ENCODE peak calls at places on chromosomes 5 and 9, in nine cellular contexts. F is effector memory CD4-positive, alpha-beta T cell; E is cardiac fibroblast; L is HepG2; H is neural progenitor cell; R is CD4-positive, CD25-positive, alpha-beta regulatory T cell; B is PC-3; W is heart right ventricle; X is right atrium auricular region. P is an unnamed sample.

GRCh38 chr5:76724871-76725270 is 8.9 kb downstream of the F2R start:
- DNase-seq in F (no peak), E (peak; percentile 66), L (peak; percentile 46), H (no peak), R (no peak), B (no peak), W (no peak), X (no peak), P (no peak)

GRCh38 chr5:2374703-2375102 is 376.8 kb downstream of the IRX2 start:
- DNase-seq in F (no peak), E (no peak), L (no peak), H (no peak), R (no peak), B (no peak), W (no peak), X (peak; percentile 43), P (no peak)

GRCh38 chr9:89533396-89534187 is 35.7 kb upstream of the SEMA4D start:
- DNase-seq in F (no peak), E (no peak), L (no peak), H (no peak), R (no peak), B (no peak), W (no peak), X (no peak), P (no peak)

GRCh38 chr9:83219154-83219923 is 156.4 kb upstream of the RASEF start:
- DNase-seq in F (no peak), E (peak; percentile 88), L (peak; percentile 77), H (peak; percentile 88), R (no peak), B (peak; percentile 59), W (peak; percentile 87), X (peak; percentile 78), P (peak; percentile 55)

GRCh38 chr9:134217431-134218210 is 53.3 kb upstream of the RNU6ATAC start:
- DNase-seq in F (no peak), E (no peak), L (peak; percentile 70), H (peak; percentile 43), R (no peak), B (peak; percentile 14), W (no peak), X (no peak), P (peak; percentile 12)

GRCh38 chr9:72038890-72039410 is 21.5 kb downstream of the C9orf57 start:
- DNase-seq in F (peak; percentile 19), E (peak; percentile 80), L (peak; percentile 56), H (peak; percentile 86), R (peak; percentile 18), B (peak; percentile 80), W (peak; percentile 76), X (peak; percentile 80), P (peak; percentile 48)

GRCh38 chr5:117357886-117358285 is 783.3 kb upstream of the SEMA6A start:
- DNase-seq in F (no peak), E (no peak), L (no peak), H (no peak), R (no peak), B (no peak), W (no peak), X (no peak), P (no peak)

GRCh38 chr9:136765041-136765440 is 723 bp upstream of the LCN15 start:
- DNase-seq in F (no peak), E (no peak), L (peak; percentile 57), H (no peak), R (no peak), B (no peak), W (peak; percentile 46), X (no peak), P (no peak)

GRCh38 chr9:111975709-111976108 is 79.1 kb downstream of the UGCG start:
- DNase-seq in F (no peak), E (no peak), L (peak; percentile 38), H (peak; percentile 40), R (no peak), B (peak; percentile 21), W (no peak), X (no peak), P (peak; percentile 43)

GRCh38 chr5:181160144-181160754 is 12.9 kb downstream of the OR2V2 start:
- DNase-seq in F (peak; percentile 91), E (peak; percentile 54), L (no peak), H (peak; percentile 78), R (peak; percentile 85), B (peak; percentile 38), W (peak; percentile 20), X (no peak), P (peak; percentile 44)

GRCh38 chr9:87267251-87267679 is 230.4 kb upstream of the DAPK1 start:
- DNase-seq in F (no peak), E (no peak), L (no peak), H (no peak), R (no peak), B (no peak), W (peak; percentile 17), X (peak; percentile 65), P (no peak)

GRCh38 chr9:76688471-76689238 is 75.6 kb upstream of the PCA3 start:
- DNase-seq in F (no peak), E (peak; percentile 45), L (peak; percentile 67), H (no peak), R (no peak), B (no peak), W (no peak), X (no peak), P (no peak)

GRCh38 chr9:116837038-116837998 is 150.2 kb downstream of the TRIM32 start:
- DNase-seq in F (no peak), E (no peak), L (no peak), H (peak; percentile 12), R (no peak), B (peak; percentile 48), W (no peak), X (no peak), P (no peak)

GRCh38 chr9:21684831-21685362 is 117.5 kb upstream of the MTAP start:
- DNase-seq in F (no peak), E (peak; percentile 95), L (peak; percentile 57), H (no peak), R (no peak), B (peak; percentile 97), W (no peak), X (no peak), P (no peak)

DNA sequence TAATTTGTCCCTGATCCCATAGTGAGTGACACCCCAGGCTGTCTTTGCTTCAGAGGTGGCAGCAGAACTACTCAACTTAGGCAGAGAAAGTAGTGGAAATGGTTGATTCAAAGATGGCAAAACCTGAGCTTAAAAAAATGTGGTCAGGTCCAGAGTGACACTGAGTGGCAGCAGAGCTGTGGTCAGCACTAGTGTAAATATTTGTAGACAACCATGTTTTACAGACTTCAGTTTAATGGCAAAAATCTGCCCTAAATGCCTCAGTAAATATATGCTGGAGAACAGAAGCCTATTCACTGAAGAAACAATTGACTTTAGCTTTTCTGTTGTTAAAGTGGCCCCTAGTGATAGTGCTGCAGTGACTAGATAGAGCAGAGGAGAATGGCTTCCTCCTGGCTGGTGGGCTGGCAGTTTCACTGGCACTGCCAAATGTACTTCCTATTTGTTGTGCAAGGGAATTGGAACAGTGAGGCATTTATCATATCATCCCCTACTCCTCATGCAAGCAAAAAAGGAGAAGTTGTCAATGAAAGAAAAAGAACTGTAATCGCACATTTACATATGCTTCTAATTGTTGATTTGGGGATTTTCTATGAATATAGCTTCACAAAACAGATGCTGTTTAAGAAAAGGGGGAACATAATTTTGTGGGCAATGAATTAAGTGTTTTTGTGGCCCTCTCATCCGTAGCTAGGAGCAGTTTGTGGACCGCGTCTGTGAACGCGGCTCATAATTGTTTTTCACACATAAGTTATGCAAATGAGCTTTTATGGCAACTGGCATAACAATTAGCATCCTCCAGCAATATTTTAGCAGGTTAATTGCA is 12.0 kb downstream of the PBX3 start:
- DNase-seq in F (no peak), E (peak; percentile 26), L (peak; percentile 93), H (peak; percentile 45), R (no peak), B (peak; percentile 44), W (no peak), X (no peak), P (no peak)
- H3K4me3 ChIP-seq in F (no peak overlapping the region), E (no peak overlapping the region), L (no peak overlapping the region), H (peak overlapping the region; percentile 38), R (no peak overlapping the region), B (peak overlapping the region; percentile 53), W (peak overlapping the region; percentile 0), X (peak overlapping the region; percentile 29), P (no peak overlapping the region)

DNA sequence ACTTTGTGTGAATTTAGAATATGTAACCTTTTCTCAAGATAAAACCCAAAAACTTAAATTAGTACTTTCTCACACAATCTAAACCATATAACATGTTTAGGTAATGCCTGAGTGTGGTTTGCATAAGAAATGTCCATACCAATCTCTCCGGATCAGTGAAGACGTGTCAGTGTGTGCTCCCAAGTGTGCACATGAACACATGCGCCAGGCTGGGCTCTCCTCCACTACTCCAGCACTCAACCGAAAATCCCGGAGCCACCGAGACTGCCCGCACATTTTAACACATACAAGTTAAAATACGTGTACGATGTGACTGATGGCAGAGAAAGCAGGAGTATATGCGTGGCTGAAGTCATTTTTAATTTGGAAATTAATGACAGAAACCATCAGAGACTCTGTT is 658.4 kb downstream of the EFNA5 start:
- DNase-seq in F (no peak), E (no peak), L (no peak), H (no peak), R (no peak), B (peak; percentile 0), W (no peak), X (no peak), P (no peak)
- H3K4me3 ChIP-seq in F (no peak overlapping the region), E (no peak overlapping the region), L (no peak overlapping the region), H (no peak overlapping the region), R (no peak overlapping the region), B (no peak overlapping the region), W (no peak overlapping the region), X (no peak overlapping the region), P (no peak overlapping the region)

DNA sequence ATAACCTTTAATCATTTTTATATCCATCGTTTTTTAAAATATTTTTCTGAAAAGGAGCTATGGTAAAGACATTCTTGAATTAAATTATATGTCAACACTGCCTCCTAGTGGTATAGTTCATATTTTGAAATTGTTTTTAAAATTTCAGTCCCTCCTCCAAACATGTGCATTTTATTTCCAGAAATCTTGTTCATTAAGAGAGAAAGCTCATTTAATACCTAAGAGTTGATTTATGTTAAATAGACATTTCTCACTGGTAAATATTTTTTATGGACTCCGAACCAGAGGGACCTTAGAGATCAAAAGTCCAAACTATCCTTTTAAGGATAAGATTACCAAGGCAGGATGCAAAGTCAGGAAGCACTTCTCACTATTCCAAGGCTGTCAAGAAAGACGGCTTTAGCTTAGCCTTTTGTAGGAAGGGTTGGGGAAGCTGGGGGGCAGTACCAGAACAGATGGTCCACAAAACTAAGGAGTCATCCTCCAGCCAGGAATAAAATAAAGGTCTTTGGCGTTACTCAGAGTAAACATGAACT is 21.6 kb downstream of the BHMT start:
- DNase-seq in F (no peak), E (peak; percentile 76), L (peak; percentile 7), H (peak; percentile 52), R (no peak), B (peak; percentile 72), W (no peak), X (no peak), P (peak; percentile 54)
- H3K4me3 ChIP-seq in F (peak overlapping the region; percentile 1), E (no peak overlapping the region), L (peak overlapping the region; percentile 8), H (peak overlapping the region; percentile 28), R (peak overlapping the region; percentile 60), B (peak overlapping the region; percentile 53), W (peak overlapping the region; percentile 19), X (peak overlapping the region; percentile 32), P (peak overlapping the region; percentile 24)

DNA sequence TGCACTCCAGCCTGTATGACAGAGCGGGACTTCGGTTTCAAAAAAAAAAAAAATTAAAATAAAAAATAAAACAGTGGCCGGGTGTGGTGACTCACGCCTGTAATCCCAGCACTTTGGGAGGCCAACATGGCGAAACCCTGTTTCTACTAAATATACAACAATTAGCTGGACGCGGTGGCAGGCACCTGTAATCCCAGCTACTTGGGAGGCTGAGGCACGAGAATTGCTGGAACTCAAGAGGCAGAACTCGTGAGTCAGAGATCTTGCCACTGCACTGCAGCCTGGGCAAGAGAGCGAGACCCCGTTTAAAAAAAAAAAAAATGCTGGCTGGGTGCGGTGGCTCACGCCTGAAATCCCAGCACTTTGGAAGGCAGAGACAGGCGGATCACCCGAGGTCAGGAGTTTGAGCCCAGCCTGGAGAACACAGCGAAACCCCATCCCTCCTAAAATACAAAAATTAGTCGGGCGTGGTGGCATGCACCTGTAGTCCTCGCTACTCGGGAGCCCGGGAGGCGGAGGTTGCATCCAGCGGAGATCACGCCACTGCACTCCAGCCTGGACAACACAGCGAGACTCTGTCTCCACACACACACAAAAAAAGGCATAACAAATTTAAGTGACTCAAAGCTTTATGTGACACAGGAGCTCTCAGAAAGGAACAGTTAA is 1.5 kb upstream of the NPM1 start:
- DNase-seq in F (no peak), E (no peak), L (no peak), H (no peak), R (no peak), B (no peak), W (no peak), X (no peak), P (no peak)
- H3K4me3 ChIP-seq in F (peak overlapping the region; percentile 76), E (no peak overlapping the region), L (no peak overlapping the region), H (peak overlapping the region; percentile 77), R (no peak overlapping the region), B (peak overlapping the region; percentile 85), W (no peak overlapping the region), X (no peak overlapping the region), P (no peak overlapping the region)